ENCODE peak calls at places on chromosomes 7 and 10, in seven cellular contexts. X is HCT116, G is hepatocyte, M is MM.1S, I is PC-3, O is GM23338, A is GM23248. K is an unnamed sample.

GRCh38 chr10:51000164-51000563 is 74.1 kb upstream of the PRKG1 start:
- DNase-seq in X (no peak), G (no peak), M (no peak), I (peak; percentile 42), O (no peak), A (peak; percentile 95), K (no peak)

GRCh38 chr10:22583683-22584082 is 130.7 kb downstream of the PIP4K2A start:
- DNase-seq in X (no peak), G (no peak), M (no peak), I (no peak), O (no peak), A (no peak), K (no peak)

GRCh38 chr10:48509061-48509772 is 95.7 kb downstream of the ARHGAP22 start:
- DNase-seq in X (no peak), G (no peak), M (no peak), I (no peak), O (no peak), A (no peak), K (no peak)

GRCh38 chr7:105189859-105190492 is 176.0 kb downstream of the KMT2E start:
- DNase-seq in X (no peak), G (no peak), M (no peak), I (no peak), O (no peak), A (no peak), K (no peak)

GRCh38 chr7:112449353-112449752 is 907 bp upstream of the IFRD1 start:
- DNase-seq in X (peak; percentile 59), G (peak; percentile 84), M (no peak), I (peak; percentile 83), O (no peak), A (peak; percentile 82), K (no peak)

GRCh38 chr7:39880556-39880955 is 69.5 kb upstream of the CDK13 start:
- DNase-seq in X (no peak), G (peak; percentile 59), M (no peak), I (no peak), O (no peak), A (peak; percentile 70), K (no peak)

GRCh38 chr7:66377714-66378113 is 172.6 kb downstream of the TPST1 start:
- DNase-seq in X (no peak), G (no peak), M (no peak), I (no peak), O (no peak), A (no peak), K (no peak)

GRCh38 chr10:23096814-23097549 is 1.6 kb downstream of the MSRB2 start:
- DNase-seq in X (no peak), G (peak; percentile 38), M (no peak), I (peak; percentile 17), O (no peak), A (peak; percentile 79), K (no peak)

GRCh38 chr7:39624202-39624807 is 933 bp downstream of the RALA start:
- DNase-seq in X (no peak), G (peak; percentile 36), M (peak; percentile 11), I (peak; percentile 39), O (no peak), A (peak; percentile 64), K (peak; percentile 47)

GRCh38 chr10:130357951-130358350 is 221.8 kb downstream of the GLRX3 start:
- DNase-seq in X (no peak), G (no peak), M (no peak), I (no peak), O (no peak), A (no peak), K (no peak)

GRCh38 chr10:103397191-103397825 is 882 bp downstream of the PDCD11 start:
- DNase-seq in X (no peak), G (no peak), M (no peak), I (no peak), O (no peak), A (peak; percentile 64), K (no peak)

GRCh38 chr10:17033529-17034250 is 95.9 kb downstream of the CUBN start:
- DNase-seq in X (no peak), G (no peak), M (no peak), I (no peak), O (no peak), A (peak; percentile 29), K (no peak)

GRCh38 chr7:2820508-2820934 is 23.6 kb downstream of the GNA12 start:
- DNase-seq in X (no peak), G (peak; percentile 67), M (no peak), I (peak; percentile 92), O (no peak), A (peak; percentile 94), K (no peak)

GRCh38 chr7:158956805-158957506 is 100.6 kb downstream of the DYNC2I1 start:
- DNase-seq in X (no peak), G (no peak), M (no peak), I (no peak), O (no peak), A (no peak), K (no peak)

GRCh38 chr10:131273476-131273875 is 38.0 kb downstream of the TCERG1L start:
- DNase-seq in X (no peak), G (no peak), M (no peak), I (no peak), O (no peak), A (no peak), K (no peak)

GRCh38 chr7:6709808-6710207 is 3.1 kb upstream of the ZNF12 start:
- DNase-seq in X (peak; percentile 34), G (no peak), M (no peak), I (no peak), O (peak; percentile 13), A (no peak), K (no peak)

GRCh38 chr7:75667938-75668337 is 70.8 kb downstream of the HIP1 start:
- DNase-seq in X (no peak), G (no peak), M (no peak), I (no peak), O (no peak), A (no peak), K (no peak)

GRCh38 chr7:116897661-116898060 is 35.3 kb downstream of the CAPZA2 start:
- DNase-seq in X (no peak), G (no peak), M (no peak), I (no peak), O (no peak), A (no peak), K (no peak)

GRCh38 chr7:5354460-5355279 is 69.0 kb downstream of the TNRC18 start:
- DNase-seq in X (no peak), G (peak; percentile 74), M (peak; percentile 21), I (peak; percentile 17), O (peak; percentile 77), A (peak; percentile 93), K (no peak)

GRCh38 chr7:40723829-40724228 is 589.0 kb downstream of the SUGCT start:
- DNase-seq in X (no peak), G (no peak), M (no peak), I (no peak), O (no peak), A (no peak), K (no peak)

GRCh38 chr10:70671619-70672164 is 614 bp upstream of the ADAMTS14 start:
- DNase-seq in X (no peak), G (no peak), M (no peak), I (no peak), O (no peak), A (no peak), K (no peak)
- TF ChIP-seq EZH2 in X (no peak), G (no peak), M (no peak), I (no peak), O (no peak), A (no peak), K (no peak)

GRCh38 chr7:155781433-155781832 is 30.8 kb downstream of the SHH start:
- DNase-seq in X (no peak), G (no peak), M (no peak), I (no peak), O (no peak), A (no peak), K (no peak)

GRCh38 chr7:155776606-155777005 is 35.7 kb downstream of the SHH start:
- DNase-seq in X (no peak), G (no peak), M (no peak), I (no peak), O (no peak), A (no peak), K (no peak)

GRCh38 chr7:155778349-155778748 is 33.9 kb downstream of the SHH start:
- DNase-seq in X (no peak), G (no peak), M (no peak), I (no peak), O (no peak), A (no peak), K (no peak)

GRCh38 chr7:155782466-155782865 is 29.8 kb downstream of the SHH start:
- DNase-seq in X (no peak), G (no peak), M (no peak), I (no peak), O (no peak), A (no peak), K (no peak)

GRCh38 chr7:155780884-155781283 is 31.4 kb downstream of the SHH start:
- DNase-seq in X (no peak), G (no peak), M (no peak), I (no peak), O (no peak), A (no peak), K (no peak)
- TF ChIP-seq EZH2phosphoT487 in X (no peak), G (no peak), M (no peak), I (no peak), O (no peak), A (no peak), K (no peak)

DNA sequence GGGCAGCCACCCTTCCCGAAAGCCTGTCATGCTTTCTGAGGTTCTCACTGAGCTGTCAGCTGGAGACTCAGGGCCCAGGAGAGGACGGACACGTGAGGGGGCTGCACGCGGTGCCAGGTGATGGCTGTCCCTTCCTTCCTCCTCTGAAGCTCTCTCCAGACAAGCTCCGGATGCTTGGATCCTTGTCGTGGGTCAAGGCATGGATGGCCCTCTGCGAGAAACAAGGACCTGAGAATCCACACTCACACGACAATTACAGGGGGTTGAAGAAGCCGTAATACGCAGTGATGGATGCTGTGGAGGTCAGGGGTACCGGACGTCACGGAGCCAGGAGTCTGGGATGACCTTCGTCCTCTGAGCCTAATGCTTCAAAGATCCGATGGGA is 170.3 kb downstream of the USP6NL start:
- DNase-seq in X (no peak), G (no peak), M (no peak), I (no peak), O (no peak), A (no peak), K (no peak)
- H3K4me2 ChIP-seq in X (no peak overlapping the region), G (no peak overlapping the region), M (no peak overlapping the region), I (no peak overlapping the region), O (no peak overlapping the region), A (no peak overlapping the region), K (no peak overlapping the region)

DNA sequence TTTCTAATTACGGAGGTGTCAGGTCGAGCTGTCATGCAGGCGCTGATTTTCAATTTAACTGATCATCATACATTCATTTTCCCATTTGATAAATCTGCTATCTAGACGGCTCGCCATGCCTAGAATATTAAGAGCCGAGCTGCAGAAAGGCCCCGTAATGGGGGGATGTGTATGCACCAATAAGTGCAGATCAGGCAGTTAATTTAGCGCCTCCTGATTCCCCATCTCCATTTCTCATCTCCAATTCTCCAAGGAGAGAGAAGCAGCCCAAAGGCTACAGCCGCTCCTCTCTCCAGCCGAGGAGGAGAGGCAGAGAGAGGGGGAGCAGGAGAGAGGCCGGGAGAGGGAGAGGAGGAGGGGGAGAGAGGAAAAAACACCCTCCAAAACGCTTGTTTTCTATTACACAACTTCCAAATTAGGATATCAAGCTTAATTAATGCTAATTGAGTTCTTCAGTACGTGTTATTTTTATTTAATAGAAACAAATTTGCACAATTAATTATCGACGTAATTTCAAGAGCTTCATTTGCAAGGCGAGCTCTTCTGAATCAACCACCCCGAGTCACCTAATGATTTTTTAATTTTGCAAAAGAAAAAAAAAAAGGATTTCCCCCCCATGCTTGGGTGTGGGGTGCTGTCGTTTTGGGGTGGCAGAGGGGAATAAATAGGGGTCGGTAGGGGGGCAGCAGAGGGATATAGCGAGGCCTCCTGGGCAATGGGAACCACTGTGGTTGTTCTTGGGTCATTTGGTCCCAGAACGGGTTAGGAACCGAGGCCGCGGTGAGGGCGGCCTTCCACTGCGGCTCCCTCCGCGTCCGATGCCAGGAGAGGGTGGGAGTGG is 7.0 kb downstream of the UNCX start:
- DNase-seq in X (no peak), G (no peak), M (no peak), I (no peak), O (peak; percentile 68), A (no peak), K (peak; percentile 64)
- TF ChIP-seq EZH2 in X (no peak), G (peak; percentile 86), M (no peak), I (no peak), O (peak; percentile 58), A (peak; percentile 82), K (peak; percentile 70)

K was measured in neural progenitor cell.